ENCODE peak calls at places on chromosomes 5 and 9, in seven cellular contexts. One of them, this sample, is unnamed.

GRCh38 chr9:93869863-93870262 is 85.3 kb downstream of the BARX1 start:
- DNase-seq in prostate gland: no peak
- DNase-seq in PC-3: no peak
- DNase-seq in psoas muscle: no peak
- DNase-seq in right atrium auricular region: no peak
- DNase-seq in body of pancreas: no peak
- DNase-seq in Panc1: no peak
- DNase-seq in this sample: no peak

GRCh38 chr5:35990941-35991592 is at the start of gene UGT3A1:
- DNase-seq in body of pancreas: no peak
- DNase-seq in prostate gland: no peak
- DNase-seq in Panc1: no peak
- DNase-seq in right atrium auricular region: no peak
- DNase-seq in PC-3: no peak
- DNase-seq in psoas muscle: peak; percentile 65
- DNase-seq in this sample: no peak

GRCh38 chr5:57450991-57451876 is 31.4 kb downstream of the ACTBL2 start:
- DNase-seq in PC-3: no peak
- DNase-seq in body of pancreas: no peak
- DNase-seq in Panc1: no peak
- DNase-seq in prostate gland: no peak
- DNase-seq in psoas muscle: no peak
- DNase-seq in right atrium auricular region: no peak
- DNase-seq in this sample: peak; percentile 70

GRCh38 chr5:158212915-158213314 is 354.0 kb upstream of the CLINT1 start:
- DNase-seq in PC-3: peak; percentile 15
- DNase-seq in psoas muscle: no peak
- DNase-seq in body of pancreas: no peak
- DNase-seq in Panc1: no peak
- DNase-seq in prostate gland: no peak
- DNase-seq in right atrium auricular region: no peak
- DNase-seq in this sample: no peak

GRCh38 chr9:79572891-79573696 is 1.3 kb downstream of the TLE4 start:
- DNase-seq in prostate gland: peak; percentile 29
- DNase-seq in right atrium auricular region: no peak
- DNase-seq in psoas muscle: peak; percentile 71
- DNase-seq in body of pancreas: peak; percentile 27
- DNase-seq in PC-3: no peak
- DNase-seq in Panc1: no peak
- DNase-seq in this sample: peak; percentile 64

GRCh38 chr5:6576861-6577501 is 55.9 kb downstream of the NSUN2 start:
- DNase-seq in prostate gland: peak; percentile 45
- DNase-seq in right atrium auricular region: peak; percentile 59
- DNase-seq in PC-3: peak; percentile 96
- DNase-seq in body of pancreas: peak; percentile 35
- DNase-seq in Panc1: peak; percentile 46
- DNase-seq in psoas muscle: peak; percentile 49
- DNase-seq in this sample: peak; percentile 24

GRCh38 chr9:87075537-87075936 is 128.2 kb upstream of the GAS1 start:
- DNase-seq in prostate gland: no peak
- DNase-seq in body of pancreas: no peak
- DNase-seq in Panc1: no peak
- DNase-seq in PC-3: no peak
- DNase-seq in psoas muscle: no peak
- DNase-seq in right atrium auricular region: no peak
- DNase-seq in this sample: no peak

GRCh38 chr9:135253305-135254004 is 166.0 kb downstream of the OLFM1 start:
- DNase-seq in right atrium auricular region: no peak
- DNase-seq in body of pancreas: no peak
- DNase-seq in prostate gland: no peak
- DNase-seq in Panc1: no peak
- DNase-seq in PC-3: no peak
- DNase-seq in psoas muscle: peak; percentile 26
- DNase-seq in this sample: no peak

GRCh38 chr9:2859776-2860379 is 16.0 kb upstream of the PUM3 start:
- DNase-seq in right atrium auricular region: peak; percentile 67
- DNase-seq in prostate gland: peak; percentile 30
- DNase-seq in psoas muscle: peak; percentile 68
- DNase-seq in PC-3: peak; percentile 65
- DNase-seq in Panc1: peak; percentile 18
- DNase-seq in body of pancreas: peak; percentile 69
- DNase-seq in this sample: peak; percentile 60

GRCh38 chr5:38433160-38433861 is 123.1 kb downstream of the LIFR start:
- DNase-seq in Panc1: no peak
- DNase-seq in prostate gland: no peak
- DNase-seq in right atrium auricular region: no peak
- DNase-seq in body of pancreas: peak; percentile 12
- DNase-seq in PC-3: no peak
- DNase-seq in psoas muscle: no peak
- DNase-seq in this sample: no peak

GRCh38 chr5:180436936-180437335 is 57.2 kb upstream of the CNOT6 start:
- DNase-seq in body of pancreas: no peak
- DNase-seq in prostate gland: no peak
- DNase-seq in psoas muscle: no peak
- DNase-seq in PC-3: no peak
- DNase-seq in Panc1: no peak
- DNase-seq in right atrium auricular region: no peak
- DNase-seq in this sample: no peak

GRCh38 chr9:114001410-114001685 is 76.8 kb downstream of the AMBP start:
- DNase-seq in right atrium auricular region: no peak
- DNase-seq in psoas muscle: no peak
- DNase-seq in PC-3: no peak
- DNase-seq in prostate gland: no peak
- DNase-seq in body of pancreas: no peak
- DNase-seq in Panc1: no peak
- DNase-seq in this sample: no peak

GRCh38 chr9:111548623-111549022 is 23.6 kb downstream of the ZNF483 start:
- DNase-seq in body of pancreas: no peak
- DNase-seq in psoas muscle: no peak
- DNase-seq in PC-3: no peak
- DNase-seq in right atrium auricular region: no peak
- DNase-seq in prostate gland: no peak
- DNase-seq in Panc1: no peak
- DNase-seq in this sample: no peak
- H3K9me3 ChIP-seq in body of pancreas: peaks cover 34% of the 10 kb centered on the region
- H3K9me3 ChIP-seq in psoas muscle: peaks cover 65% of the 10 kb centered on the region
- H3K9me3 ChIP-seq in PC-3: peaks cover 60% of the 10 kb centered on the region
- H3K9me3 ChIP-seq in right atrium auricular region: peaks cover 100% of the 10 kb centered on the region
- H3K9me3 ChIP-seq in prostate gland: no peaks in the 10 kb centered on the region
- H3K9me3 ChIP-seq in Panc1: peaks cover 66% of the 10 kb centered on the region
- H3K9me3 ChIP-seq in this sample: no peaks in the 10 kb centered on the region

GRCh38 chr9:92612292-92612691 is 57.6 kb downstream of the IPPK start:
- DNase-seq in PC-3: no peak
- DNase-seq in prostate gland: no peak
- DNase-seq in right atrium auricular region: no peak
- DNase-seq in Panc1: no peak
- DNase-seq in body of pancreas: no peak
- DNase-seq in psoas muscle: no peak
- DNase-seq in this sample: no peak

GRCh38 chr9:92611621-92612275 is 58.2 kb downstream of the IPPK start:
- DNase-seq in prostate gland: no peak
- DNase-seq in Panc1: no peak
- DNase-seq in body of pancreas: no peak
- DNase-seq in PC-3: no peak
- DNase-seq in psoas muscle: no peak
- DNase-seq in right atrium auricular region: no peak
- DNase-seq in this sample: no peak

GRCh38 chr9:92609142-92609500 is 60.8 kb downstream of the IPPK start:
- DNase-seq in psoas muscle: no peak
- DNase-seq in body of pancreas: peak; percentile 23
- DNase-seq in Panc1: no peak
- DNase-seq in right atrium auricular region: no peak
- DNase-seq in PC-3: no peak
- DNase-seq in prostate gland: no peak
- DNase-seq in this sample: no peak

GRCh38 chr9:92612816-92613215 is 57.1 kb downstream of the IPPK start:
- DNase-seq in body of pancreas: no peak
- DNase-seq in prostate gland: no peak
- DNase-seq in right atrium auricular region: no peak
- DNase-seq in PC-3: no peak
- DNase-seq in psoas muscle: no peak
- DNase-seq in Panc1: no peak
- DNase-seq in this sample: no peak

DNA sequence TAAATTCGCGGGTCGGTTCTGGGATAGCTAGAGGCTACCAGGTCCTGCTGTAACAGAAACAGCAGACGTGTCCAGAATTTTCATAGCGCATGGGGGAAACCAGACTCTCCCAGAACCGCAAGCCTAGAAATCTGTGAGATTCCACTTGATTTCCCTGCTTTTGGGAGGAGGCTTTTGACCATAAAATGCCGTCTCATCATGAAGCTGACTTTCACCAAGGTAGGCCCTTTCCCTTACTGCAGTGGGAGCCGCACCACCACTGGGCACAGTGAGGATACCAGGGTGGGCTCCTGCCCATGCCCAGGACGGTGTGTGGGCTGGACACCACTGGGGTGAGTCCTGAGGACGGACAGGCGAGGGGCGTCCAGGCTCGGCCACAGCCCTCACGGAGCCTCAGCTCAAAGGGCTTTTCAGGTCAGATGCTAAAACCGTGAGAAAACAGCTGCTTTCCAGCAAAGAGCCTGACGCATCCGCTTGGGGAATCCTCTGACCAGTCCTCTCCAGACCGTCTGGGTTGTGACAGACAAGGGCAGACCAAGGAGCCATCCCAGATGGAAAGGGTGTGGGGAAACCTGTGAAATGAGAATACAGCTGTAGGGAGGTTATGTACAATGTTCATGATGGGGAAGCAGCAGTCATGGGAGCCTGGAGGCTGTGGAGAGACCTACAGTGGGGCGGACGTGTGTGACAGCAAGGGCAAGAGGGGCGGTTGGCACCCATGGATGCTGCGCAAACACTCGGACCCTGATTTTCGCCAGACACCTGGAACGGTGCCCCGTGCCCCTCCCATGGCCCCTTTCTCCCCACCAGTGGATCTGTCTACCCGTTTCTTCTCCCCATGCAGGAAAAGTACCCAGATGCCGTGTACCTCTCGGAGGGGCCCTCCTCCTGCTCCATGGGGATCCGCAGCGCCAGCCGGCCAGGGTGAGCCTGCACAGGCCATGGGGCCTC is 59.2 kb downstream of the IPPK start:
- DNase-seq in prostate gland: no peak
- DNase-seq in body of pancreas: peak; percentile 28
- DNase-seq in PC-3: no peak
- DNase-seq in psoas muscle: peak; percentile 76
- DNase-seq in Panc1: no peak
- DNase-seq in right atrium auricular region: no peak
- DNase-seq in this sample: no peak
- H3K4me1 ChIP-seq in prostate gland: no peaks in the 10 kb centered on the region
- H3K4me1 ChIP-seq in body of pancreas: peaks cover 11% of the 10 kb centered on the region
- H3K4me1 ChIP-seq in PC-3: no peaks in the 10 kb centered on the region
- H3K4me1 ChIP-seq in psoas muscle: no peaks in the 10 kb centered on the region
- H3K4me1 ChIP-seq in Panc1: no peaks in the 10 kb centered on the region
- H3K4me1 ChIP-seq in right atrium auricular region: no peaks in the 10 kb centered on the region
- H3K4me1 ChIP-seq in this sample: no peaks in the 10 kb centered on the region

GRCh38 chr9:16514131-16514530 is 356.3 kb downstream of the BNC2 start:
- DNase-seq in psoas muscle: no peak
- DNase-seq in Panc1: no peak
- DNase-seq in body of pancreas: no peak
- DNase-seq in PC-3: no peak
- DNase-seq in prostate gland: no peak
- DNase-seq in right atrium auricular region: no peak
- DNase-seq in this sample: no peak

GRCh38 chr9:16515879-16516289 is 354.6 kb downstream of the BNC2 start:
- DNase-seq in prostate gland: no peak
- DNase-seq in right atrium auricular region: no peak
- DNase-seq in PC-3: no peak
- DNase-seq in psoas muscle: no peak
- DNase-seq in Panc1: no peak
- DNase-seq in body of pancreas: no peak
- DNase-seq in this sample: no peak

GRCh38 chr9:16512281-16512680 is 358.2 kb downstream of the BNC2 start:
- DNase-seq in PC-3: peak; percentile 33
- DNase-seq in prostate gland: no peak
- DNase-seq in body of pancreas: no peak
- DNase-seq in Panc1: no peak
- DNase-seq in psoas muscle: no peak
- DNase-seq in right atrium auricular region: no peak
- DNase-seq in this sample: no peak

GRCh38 chr9:16516887-16517286 is 353.6 kb downstream of the BNC2 start:
- DNase-seq in psoas muscle: no peak
- DNase-seq in right atrium auricular region: no peak
- DNase-seq in body of pancreas: no peak
- DNase-seq in prostate gland: no peak
- DNase-seq in PC-3: no peak
- DNase-seq in Panc1: no peak
- DNase-seq in this sample: no peak

DNA sequence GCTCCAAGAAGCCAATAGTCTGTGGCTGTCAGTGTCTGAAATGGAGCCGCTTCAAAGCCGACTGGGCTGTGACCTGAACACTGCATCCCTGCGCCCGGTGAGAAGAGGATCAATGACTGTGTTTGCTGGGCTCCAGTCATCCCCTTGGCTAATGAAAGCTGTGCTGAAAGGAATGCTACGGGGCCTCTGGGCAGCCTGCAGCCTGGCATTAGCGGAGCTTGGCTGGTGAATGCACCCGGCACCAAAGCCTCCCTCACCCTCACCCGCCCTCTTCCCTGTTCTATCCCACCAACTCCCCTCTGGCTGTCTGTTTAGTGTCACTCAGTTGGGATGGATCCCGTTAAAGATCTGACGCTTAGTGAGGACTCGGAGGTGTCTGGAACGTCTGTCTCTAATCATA is 355.3 kb downstream of the BNC2 start:
- DNase-seq in psoas muscle: peak; percentile 37
- DNase-seq in right atrium auricular region: no peak
- DNase-seq in prostate gland: no peak
- DNase-seq in PC-3: no peak
- DNase-seq in Panc1: no peak
- DNase-seq in body of pancreas: no peak
- DNase-seq in this sample: no peak
- TF ChIP-seq CTCF in psoas muscle: no peak
- TF ChIP-seq CTCF in right atrium auricular region: no peak
- TF ChIP-seq CTCF in prostate gland: no peak
- TF ChIP-seq CTCF in PC-3: no peak
- TF ChIP-seq CTCF in Panc1: no peak
- TF ChIP-seq CTCF in body of pancreas: no peak
- TF ChIP-seq CTCF in this sample: no peak

DNA sequence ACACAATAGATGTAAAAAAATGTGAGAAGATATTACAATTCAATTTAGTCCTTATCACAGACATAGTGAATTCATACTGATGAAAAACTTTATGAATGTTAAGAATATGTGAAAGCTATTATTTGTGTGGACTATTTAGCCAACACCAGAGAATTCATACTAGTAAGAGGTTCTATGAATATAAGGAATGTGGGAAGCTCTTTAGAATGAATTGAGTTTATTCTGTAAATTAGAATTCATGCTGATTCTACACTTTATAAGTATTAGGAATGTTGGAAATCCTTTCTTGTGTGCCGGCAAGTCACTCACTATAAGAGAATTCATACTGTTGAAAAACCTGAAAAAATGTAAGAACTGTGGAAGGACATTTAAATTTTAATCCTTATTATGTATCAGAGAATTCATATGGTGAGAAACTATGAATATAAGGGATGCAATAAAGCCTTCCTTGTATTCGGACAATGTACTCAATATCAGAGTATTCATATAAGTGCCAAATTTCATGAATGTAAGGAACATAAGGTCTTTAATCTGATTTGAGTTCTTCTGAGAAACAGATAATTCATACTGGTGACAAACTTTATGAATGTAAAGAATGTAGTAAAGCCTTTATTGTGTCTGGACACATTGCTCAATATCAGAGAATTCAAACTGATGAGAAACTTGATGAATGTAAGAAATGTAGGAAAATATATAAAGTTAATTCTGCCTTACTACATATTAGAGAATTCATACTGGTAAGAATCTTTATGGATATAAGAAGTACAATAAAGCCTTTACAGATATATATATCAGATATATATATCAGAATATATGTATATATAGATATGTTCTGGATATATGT is 21.5 kb upstream of the PCDHA1 start:
- DNase-seq in Panc1: no peak
- DNase-seq in body of pancreas: no peak
- DNase-seq in right atrium auricular region: no peak
- DNase-seq in prostate gland: no peak
- DNase-seq in psoas muscle: no peak
- DNase-seq in PC-3: no peak
- DNase-seq in this sample: no peak
- H3K9me3 ChIP-seq in Panc1: peaks cover 50% of the 10 kb centered on the region
- H3K9me3 ChIP-seq in body of pancreas: peaks cover 56% of the 10 kb centered on the region
- H3K9me3 ChIP-seq in right atrium auricular region: peaks cover 98% of the 10 kb centered on the region
- H3K9me3 ChIP-seq in prostate gland: peaks cover 3% of the 10 kb centered on the region
- H3K9me3 ChIP-seq in psoas muscle: peaks cover 84% of the 10 kb centered on the region
- H3K9me3 ChIP-seq in PC-3: peaks cover 26% of the 10 kb centered on the region
- H3K9me3 ChIP-seq in this sample: peaks cover 58% of the 10 kb centered on the region